ENCODE peak calls at places on chromosomes 16 and 17, in four cellular contexts. O is GM12865, L is cardiac fibroblast, H is astrocyte. F is an unnamed sample.

GRCh38 chr16:72588554-72588953 is 416.6 kb upstream of the PMFBP1 start:
- DNase-seq in O (no peak), L (no peak), H (no peak), F (no peak)

GRCh38 chr17:31907342-31907975 is 6.0 kb upstream of the UTP6 start:
- DNase-seq in O (no peak), L (peak; percentile 44), H (peak; percentile 69), F (no peak)

GRCh38 chr17:40075216-40076100 is 12.7 kb downstream of the THRA start:
- DNase-seq in O (peak; percentile 72), H (no peak), L (peak; percentile 77), F (peak; percentile 72)

GRCh38 chr16:85126731-85127662 is 14.7 kb upstream of the CIBAR2 start:
- DNase-seq in O (no peak), L (peak; percentile 71), H (peak; percentile 94), F (no peak)

GRCh38 chr17:57751348-57751970 is 6.4 kb upstream of the CCDC182 start:
- DNase-seq in O (no peak), L (peak; percentile 22), H (no peak), F (no peak)

GRCh38 chr17:27069842-27070508 is 223.9 kb upstream of the WSB1 start:
- DNase-seq in L (no peak), O (no peak), H (no peak), F (no peak)

GRCh38 chr16:29662729-29663019 is 373 bp upstream of the SPN start:
- DNase-seq in L (no peak), O (peak; percentile 91), H (no peak), F (peak; percentile 75)

GRCh38 chr17:68675723-68676122 is 74.6 kb upstream of the FAM20A start:
- DNase-seq in L (no peak), H (no peak), O (no peak), F (no peak)

GRCh38 chr17:21001111-21001812 is 41.5 kb downstream of the USP22 start:
- DNase-seq in H (no peak), L (no peak), O (no peak), F (no peak)

GRCh38 chr17:17387461-17388362 is 84.5 kb downstream of the NT5M start:
- DNase-seq in O (peak; percentile 24), L (no peak), H (no peak), F (no peak)

GRCh38 chr17:18093616-18094408 is 6.1 kb downstream of the DRG2 start:
- DNase-seq in L (peak; percentile 87), H (peak; percentile 67), O (no peak), F (no peak)

GRCh38 chr16:4350365-4350786 is 745 bp downstream of the PAM16 start:
- DNase-seq in L (no peak), H (no peak), O (no peak), F (no peak)

GRCh38 chr17:72270530-72270929 is 149.7 kb downstream of the SOX9 start:
- DNase-seq in O (no peak), H (peak; percentile 70), L (peak; percentile 6), F (no peak)

GRCh38 chr17:65586899-65587298 is 25.5 kb upstream of the AXIN2 start:
- DNase-seq in H (no peak), L (no peak), O (no peak), F (no peak)

GRCh38 chr17:39150795-39151679 is at the start of gene PLXDC1:
- DNase-seq in H (no peak), O (no peak), L (no peak), F (no peak)

GRCh38 chr17:45320349-45320930 is 3.6 kb upstream of the MAP3K14 start:
- DNase-seq in H (peak; percentile 86), L (peak; percentile 63), O (no peak), F (no peak)

GRCh38 chr16:72853575-72853974 is 194.4 kb downstream of the ZFHX3 start:
- DNase-seq in O (no peak), H (no peak), L (no peak), F (no peak)

GRCh38 chr16:81517630-81518438 is 73.2 kb downstream of the CMIP start:
- DNase-seq in L (peak; percentile 43), H (peak; percentile 78), O (no peak), F (no peak)

GRCh38 chr17:29980261-29980660 is 38.8 kb downstream of the EFCAB5 start:
- DNase-seq in O (no peak), L (no peak), H (peak; percentile 44), F (no peak)

GRCh38 chr17:62735027-62735651 is 73.0 kb downstream of the MARCHF10 start:
- DNase-seq in L (no peak), H (no peak), O (no peak), F (no peak)

GRCh38 chr16:56767018-56767417 is 37.1 kb downstream of the NUP93 start:
- DNase-seq in O (no peak), H (no peak), L (no peak), F (no peak)

GRCh38 chr17:20236586-20237227 is 227.5 kb downstream of the SPECC1 start:
- DNase-seq in O (no peak), H (no peak), L (no peak), F (no peak)

GRCh38 chr17:73474370-73474988 is 162.7 kb upstream of the CDC42EP4 start:
- DNase-seq in H (peak; percentile 49), O (no peak), L (peak; percentile 65), F (no peak)

GRCh38 chr16:46907061-46907774 is 23.1 kb downstream of the GPT2 start:
- DNase-seq in L (no peak), O (no peak), H (no peak), F (no peak)

GRCh38 chr17:75828741-75829140 is 15.5 kb downstream of the UNC13D start:
- DNase-seq in H (no peak), O (no peak), L (no peak), F (no peak)

GRCh38 chr16:55569025-55569424 is 2.5 kb downstream of the CAPNS2 start:
- DNase-seq in H (peak; percentile 75), O (no peak), L (peak; percentile 77), F (no peak)

GRCh38 chr16:71572497-71573116 is 4.3 kb downstream of the TAT start:
- DNase-seq in H (no peak), L (no peak), O (no peak), F (no peak)

GRCh38 chr16:56365552-56365951 is 59.8 kb downstream of the AMFR start:
- DNase-seq in O (no peak), H (no peak), L (no peak), F (peak; percentile 6)

GRCh38 chr17:2500446-2500845 is 11.2 kb downstream of the METTL16 start:
- DNase-seq in L (no peak), H (peak; percentile 6), O (no peak), F (no peak)

GRCh38 chr16:79310734-79311133 is 289.8 kb downstream of the MAF start:
- DNase-seq in H (no peak), L (no peak), O (no peak), F (no peak)

GRCh38 chr17:82844796-82845162 is 5.0 kb upstream of the ZNF750 start:
- DNase-seq in L (no peak), H (no peak), O (no peak), F (no peak)

GRCh38 chr16:85412911-85413520 is 200.1 kb upstream of the GSE1 start:
- DNase-seq in H (no peak), L (no peak), O (no peak), F (no peak)

GRCh38 chr16:87210949-87211348 is 106.2 kb downstream of the C16orf95 start:
- DNase-seq in H (no peak), L (peak; percentile 80), O (no peak), F (no peak)

GRCh38 chr17:11459780-11460426 is 138.4 kb upstream of the DNAH9 start:
- DNase-seq in H (no peak), O (no peak), L (no peak), F (no peak)

GRCh38 chr16:75491876-75492275 is 3.4 kb downstream of the CHST6 start:
- DNase-seq in H (no peak), O (peak; percentile 28), L (no peak), F (no peak)

GRCh38 chr16:648071-648785 is 937 bp upstream of the WDR90 start:
- DNase-seq in L (peak; percentile 21), H (no peak), O (peak; percentile 76), F (peak; percentile 72)

GRCh38 chr17:37478187-37478586 is 11.5 kb upstream of the DUSP14 start:
- DNase-seq in H (no peak), O (no peak), L (peak; percentile 79), F (no peak)

GRCh38 chr16:22664561-22664997 is 149.4 kb upstream of the HS3ST2 start:
- DNase-seq in L (no peak), H (no peak), O (peak; percentile 28), F (peak; percentile 53)

DNA sequence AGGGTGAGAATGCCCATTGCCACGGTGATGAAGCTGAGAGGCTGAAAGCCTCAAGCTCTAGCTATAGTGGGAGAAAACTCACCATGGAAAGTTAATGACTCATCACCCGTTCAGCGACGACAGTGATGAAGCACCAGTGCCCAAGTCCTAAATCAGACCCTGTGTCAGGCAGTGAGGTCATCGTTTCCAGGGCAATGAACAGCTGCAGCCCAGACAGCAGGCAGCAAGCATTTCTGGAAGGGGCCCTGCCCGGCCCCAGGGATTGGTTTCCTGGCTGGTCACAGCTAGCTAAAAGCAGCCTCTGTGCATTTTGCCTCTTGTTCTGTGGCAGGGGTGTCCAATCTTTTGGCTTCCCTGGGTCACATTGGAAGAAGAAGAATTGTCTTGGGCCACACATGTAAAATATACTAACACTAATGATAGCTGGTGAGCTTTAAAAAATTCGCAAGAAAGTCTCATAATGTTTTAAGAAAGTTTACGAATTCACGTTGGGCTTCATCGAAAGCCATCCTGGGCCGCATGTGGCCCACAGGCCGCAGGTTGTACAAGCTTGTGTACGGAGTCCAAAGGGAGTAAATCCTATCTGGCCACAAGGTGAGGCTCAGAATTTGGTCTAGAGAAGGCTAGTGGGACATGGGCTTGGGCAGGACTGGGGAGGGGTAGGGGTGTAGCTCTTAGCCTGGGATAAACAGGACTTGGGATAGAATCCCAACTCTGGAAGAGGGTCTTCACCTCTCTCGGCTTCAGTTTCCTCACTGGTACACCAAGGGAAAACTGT is 40.6 kb downstream of the MIS12 start:
- DNase-seq in O (peak; percentile 2), L (peak; percentile 97), H (peak; percentile 97), F (peak; percentile 61)
- TF ChIP-seq CTCF in O (no peak), L (no peak), H (no peak), F (no peak)

GRCh38 chr17:80978499-80979497 is 12.8 kb upstream of the CHMP6 start:
- DNase-seq in H (no peak), L (peak; percentile 24), O (no peak), F (no peak)

GRCh38 chr17:80980397-80981061 is 11.1 kb upstream of the CHMP6 start:
- DNase-seq in O (no peak), L (peak; percentile 53), H (peak; percentile 51), F (no peak)

GRCh38 chr17:80977172-80977571 is 14.5 kb upstream of the CHMP6 start:
- DNase-seq in L (no peak), O (no peak), H (no peak), F (no peak)

GRCh38 chr17:80979547-80980378 is 11.9 kb upstream of the CHMP6 start:
- DNase-seq in L (no peak), H (no peak), O (no peak), F (no peak)

DNA sequence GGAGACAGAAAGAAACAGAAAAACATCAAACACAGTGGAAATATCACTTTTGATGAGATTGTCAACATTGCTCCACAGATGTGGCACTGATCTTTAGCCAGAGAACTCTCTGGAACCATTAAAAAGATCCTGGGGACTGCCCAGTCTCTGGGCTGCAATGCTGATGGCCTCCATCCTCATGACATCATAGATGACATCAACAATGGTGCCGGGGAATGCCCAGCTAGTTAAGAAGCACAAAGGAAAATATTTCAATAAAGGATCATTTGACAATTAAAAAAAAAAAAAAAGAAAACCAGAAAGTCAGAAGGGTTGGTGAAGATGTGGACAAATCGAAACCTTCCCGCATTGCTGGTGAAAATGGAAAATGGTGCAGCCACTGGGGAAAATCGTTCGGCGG is 14.9 kb upstream of the CHMP6 start:
- DNase-seq in L (no peak), H (no peak), O (no peak), F (no peak)
- TF ChIP-seq CTCF in L (no peak), H (no peak), O (no peak), F (no peak)

GRCh38 chr17:77728022-77728671 is 230.4 kb upstream of the TNRC6C start:
- DNase-seq in L (peak; percentile 14), H (no peak), O (peak; percentile 8), F (no peak)
- TF ChIP-seq CTCF in L (peak; percentile 18), H (no peak), O (no peak), F (no peak)

GRCh38 chr16:50666658-50667496 is 14.2 kb downstream of the SNX20 start:
- DNase-seq in H (no peak), O (peak; percentile 82), L (no peak), F (peak; percentile 78)
- TF ChIP-seq CTCF in H (no peak), O (no peak), L (no peak), F (no peak)